ENCODE peak calls at places on chromosomes 6 and 20, in five cellular contexts. L is stimulated activated CD4-positive, alpha-beta T cell treated with anti-CD3 and anti-CD28 coated beads, Interleukin-2, amount 100 ng/mL, for 48 hours; X is esophagus squamous epithelium; V is KBM-7; U is ovary. E is an unnamed sample.

GRCh38 chr6:64955435-64955848 is 751.6 kb downstream of the EYS start:
- DNase-seq in L (no peak), X (no peak), V (peak), U (no peak), E (no peak)

GRCh38 chr6:93786474-93787330 is 367.3 kb upstream of the EPHA7 start:
- DNase-seq in L (no peak), X (no peak), V (no peak), U (no peak), E (no peak)

GRCh38 chr6:49892280-49892679 is 25.9 kb upstream of the CRISP1 start:
- DNase-seq in L (no peak), X (no peak), V (no peak), U (no peak), E (no peak)

GRCh38 chr6:92109256-92109655 is 1310.1 kb downstream of the EPHA7 start:
- DNase-seq in L (no peak), X (no peak), V (no peak), U (no peak), E (no peak)

GRCh38 chr20:51411867-51412266 is 130.7 kb downstream of the NFATC2 start:
- DNase-seq in L (no peak), X (no peak), V (peak), U (no peak), E (no peak)

GRCh38 chr6:131949615-131949908 is 1.6 kb downstream of the CCN2 start:
- DNase-seq in L (no peak), X (no peak), V (no peak), U (no peak), E (no peak)

GRCh38 chr6:1738682-1739081 is 129.0 kb downstream of the FOXC1 start:
- DNase-seq in L (no peak), X (no peak), V (no peak), U (no peak), E (no peak)

GRCh38 chr6:28929887-28930620 is 6.3 kb upstream of the TRIM27 start:
- DNase-seq in L (no peak), X (no peak), V (no peak), U (no peak), E (no peak)

GRCh38 chr20:558117-558516 is 14.5 kb upstream of the CSNK2A1 start:
- DNase-seq in L (no peak), X (no peak), V (no peak), U (no peak), E (no peak)

GRCh38 chr6:69378326-69378725 is 418.5 kb downstream of the LMBRD1 start:
- DNase-seq in L (no peak), X (no peak), V (no peak), U (no peak), E (no peak)

GRCh38 chr20:62368629-62369507 is 1.8 kb upstream of the LAMA5 start:
- DNase-seq in L (no peak), X (no peak), V (no peak), U (no peak), E (no peak)

GRCh38 chr20:45229264-45230056 is 8.3 kb downstream of the SEMG2 start:
- DNase-seq in L (peak), X (no peak), V (peak), U (no peak), E (no peak)